ENCODE peak calls at places on chromosome 10, in ten cellular contexts. N is RPMI7951, U is NCI-H2029, Q is T follicular helper cell, G is left ventricle myocardium superior, Z is left cardiac atrium, A is COR-L47, K is fibroblast of mammary gland, I is dorsolateral prefrontal cortex, W is globus pallidus. O is an unnamed sample.

GRCh38 chr10:117431160-117431559 is 55.9 kb upstream of the PDZD8 start:
- DNase-seq in A (no peak), W (no peak), U (no peak), Z (no peak), G (no peak), I (no peak), K (peak), Q (no peak), N (peak), O (no peak)

GRCh38 chr10:124449170-124450009 is 445 bp downstream of the NKX1-2 start:
- DNase-seq in A (no peak), G (no peak), Q (no peak), I (no peak), W (no peak), K (no peak), U (no peak), Z (no peak), N (no peak), O (no peak)

GRCh38 chr10:97378933-97379921 is 21.9 kb downstream of the RRP12 start:
- DNase-seq in Z (no peak), I (no peak), Q (no peak), W (no peak), N (no peak), G (no peak), U (no peak), A (no peak), K (no peak), O (no peak)

GRCh38 chr10:132487241-132488135 is 50.1 kb upstream of the INPP5A start:
- DNase-seq in Z (no peak), K (no peak), A (no peak), U (no peak), G (no peak), I (peak), N (no peak), W (no peak), Q (no peak), O (no peak)

GRCh38 chr10:29736325-29737208 is 101.8 kb upstream of the SVIL start:
- DNase-seq in U (no peak), Q (peak), G (peak), K (no peak), W (no peak), A (peak), Z (peak), N (peak), I (no peak), O (no peak)

GRCh38 chr10:69348824-69349541 is 67.7 kb downstream of the TACR2 start:
- DNase-seq in G (peak), I (no peak), U (peak), Q (no peak), A (peak), Z (peak), N (peak), W (peak), K (peak), O (no peak)

GRCh38 chr10:46245381-46245900 is 41.4 kb upstream of the ANTXRL start:
- DNase-seq in W (no peak), N (no peak), Z (no peak), Q (no peak), I (no peak), A (no peak), G (no peak), K (no peak), U (no peak), O (no peak)

GRCh38 chr10:130369645-130370381 is 233.6 kb downstream of the GLRX3 start:
- DNase-seq in I (no peak), A (no peak), Q (no peak), K (no peak), Z (no peak), N (no peak), U (no peak), G (no peak), W (no peak), O (no peak)

GRCh38 chr10:90430186-90430585 is 427.7 kb downstream of the HTR7 start:
- DNase-seq in W (no peak), Z (no peak), G (no peak), K (no peak), N (no peak), Q (no peak), I (no peak), U (no peak), A (no peak), O (no peak)

GRCh38 chr10:21191512-21191911 is 294.4 kb upstream of the NEBL start:
- DNase-seq in Z (no peak), A (no peak), W (no peak), U (no peak), Q (no peak), I (no peak), N (peak), G (no peak), K (no peak), O (no peak)

GRCh38 chr10:132300582-132300981 is 7.2 kb downstream of the STK32C start:
- DNase-seq in K (no peak), U (no peak), N (no peak), W (no peak), Q (no peak), I (peak), A (no peak), Z (no peak), G (no peak), O (no peak)

GRCh38 chr10:7218974-7219373 is 191.9 kb downstream of the SFMBT2 start:
- DNase-seq in N (peak), Q (no peak), I (no peak), A (no peak), U (no peak), K (peak), W (no peak), G (no peak), Z (no peak), O (no peak)

GRCh38 chr10:69123306-69123746 is 652 bp upstream of the VPS26A start:
- DNase-seq in Q (peak), G (no peak), A (no peak), I (peak), Z (no peak), N (peak), K (peak), U (peak), W (no peak), O (no peak)

GRCh38 chr10:1418031-1418550 is 319.2 kb downstream of the ADARB2 start:
- DNase-seq in G (no peak), N (no peak), K (no peak), U (no peak), W (no peak), I (no peak), Z (no peak), Q (no peak), A (no peak), O (no peak)

GRCh38 chr10:112362833-112363232 is 11.1 kb upstream of the ACSL5 start:
- DNase-seq in I (no peak), Q (no peak), A (no peak), G (peak), N (peak), Z (peak), W (no peak), K (peak), U (no peak), O (no peak)

GRCh38 chr10:127227663-127228062 is 31.3 kb upstream of the INSYN2A start:
- DNase-seq in Q (no peak), N (no peak), K (no peak), A (no peak), I (no peak), Z (no peak), G (no peak), W (no peak), U (no peak), O (no peak)

GRCh38 chr10:3873728-3874461 is 88.9 kb upstream of the KLF6 start:
- DNase-seq in U (peak), I (no peak), K (peak), Z (no peak), Q (peak), W (no peak), A (peak), N (peak), G (no peak), O (no peak)

O was measured in naive thymus-derived CD8-positive, alpha-beta T cell.